ENCODE peak calls at places on chromosomes 13 and 19, in five cellular contexts. N is WTC11; P is CD4-positive, alpha-beta T cell; X is activated B cell treated with CpG ODN at 0.5 μM for 24 hours; C is nephron progenitor cell. W is an unnamed sample.

GRCh38 chr19:4922530-4923378 is 13.5 kb downstream of the UHRF1 start:
- DNase-seq in N (no peak), P (no peak), X (no peak), C (no peak), W (no peak)

GRCh38 chr19:12833418-12833746 is 997 bp downstream of the RTBDN start:
- DNase-seq in N (no peak), P (no peak), X (no peak), C (no peak), W (no peak)

GRCh38 chr13:27036236-27036981 is 135.2 kb downstream of the USP12 start:
- DNase-seq in N (no peak), P (no peak), X (no peak), C (no peak), W (no peak)

GRCh38 chr13:111920932-111921705 is 145.8 kb upstream of the SOX1 start:
- DNase-seq in N (no peak), P (no peak), X (no peak), C (no peak), W (no peak)

GRCh38 chr19:57099199-57099661 is 20.6 kb upstream of the USP29 start:
- DNase-seq in N (peak; percentile 84), P (peak; percentile 21), X (peak; percentile 52), C (peak; percentile 28), W (peak; percentile 21)

GRCh38 chr13:81207221-81207620 is 866.3 kb upstream of the SPRY2 start:
- DNase-seq in N (no peak), P (no peak), X (no peak), C (no peak), W (no peak)

GRCh38 chr13:91046715-91047327 is 300.7 kb upstream of the MIR17HG start:
- DNase-seq in N (no peak), P (no peak), X (no peak), C (no peak), W (no peak)

GRCh38 chr13:112783135-112783945 is 93.5 kb downstream of the ATP11A start:
- DNase-seq in N (no peak), P (no peak), X (no peak), C (no peak), W (no peak)

GRCh38 chr19:17555929-17556813 is 722 bp downstream of the COLGALT1 start:
- DNase-seq in N (peak; percentile 72), P (no peak), X (no peak), C (peak; percentile 40), W (peak; percentile 26)

GRCh38 chr13:110382229-110382628 is 75.1 kb downstream of the COL4A2 start:
- DNase-seq in N (no peak), P (no peak), X (no peak), C (no peak), W (no peak)

GRCh38 chr19:46913198-46913851 is 52.5 kb downstream of the ARHGAP35 start:
- DNase-seq in N (no peak), P (no peak), X (no peak), C (no peak), W (no peak)
- TF ChIP-seq CTCF in N (no peak), P (no peak), X (no peak), C (no peak), W (no peak)

GRCh38 chr19:44677019-44677809 is 5.9 kb downstream of the CEACAM19 start:
- DNase-seq in N (no peak), P (no peak), X (no peak), C (no peak), W (no peak)
- TF ChIP-seq CTCF in N (no peak), P (no peak), X (no peak), C (no peak), W (no peak)

GRCh38 chr19:6225232-6225635 is 54.5 kb downstream of the MLLT1 start:
- DNase-seq in N (no peak), P (no peak), X (no peak), C (no peak), W (no peak)

GRCh38 chr19:6221878-6222746 is 57.7 kb downstream of the MLLT1 start:
- DNase-seq in N (no peak), P (no peak), X (no peak), C (no peak), W (no peak)

GRCh38 chr19:6222884-6223283 is 56.9 kb downstream of the MLLT1 start:
- DNase-seq in N (no peak), P (no peak), X (no peak), C (no peak), W (no peak)

GRCh38 chr19:6224308-6224675 is 55.5 kb downstream of the MLLT1 start:
- DNase-seq in N (no peak), P (no peak), X (no peak), C (no peak), W (no peak)

GRCh38 chr19:6223461-6224307 is 56.1 kb downstream of the MLLT1 start:
- DNase-seq in N (no peak), P (no peak), X (no peak), C (no peak), W (no peak)
- TF ChIP-seq CTCF in N (no peak), P (no peak), X (no peak), C (no peak), W (no peak)

GRCh38 chr19:48826606-48827020 is 9.7 kb downstream of the HSD17B14 start:
- DNase-seq in N (peak; percentile 75), P (no peak), X (no peak), C (no peak), W (no peak)
- TF ChIP-seq CTCF in N (peak; percentile 43), P (no peak), X (no peak), C (no peak), W (peak; percentile 22)

GRCh38 chr19:31676271-31677004 is 327.2 kb upstream of the TSHZ3 start:
- DNase-seq in N (peak; percentile 42), P (no peak), X (no peak), C (no peak), W (no peak)
- TF ChIP-seq CTCF in N (no peak), P (no peak), X (no peak), C (peak; percentile 23), W (peak; percentile 31)

GRCh38 chr13:36859259-36859658 is 40.2 kb downstream of the RFXAP start:
- DNase-seq in N (no peak), P (no peak), X (no peak), C (no peak), W (no peak)

GRCh38 chr13:36862722-36863121 is 43.7 kb downstream of the RFXAP start:
- DNase-seq in N (no peak), P (no peak), X (no peak), C (no peak), W (no peak)

GRCh38 chr13:36857273-36857672 is 38.3 kb downstream of the RFXAP start:
- DNase-seq in N (no peak), P (no peak), X (no peak), C (no peak), W (no peak)

GRCh38 chr13:36862002-36862706 is 43.1 kb downstream of the RFXAP start:
- DNase-seq in N (no peak), P (no peak), X (no peak), C (no peak), W (no peak)

DNA sequence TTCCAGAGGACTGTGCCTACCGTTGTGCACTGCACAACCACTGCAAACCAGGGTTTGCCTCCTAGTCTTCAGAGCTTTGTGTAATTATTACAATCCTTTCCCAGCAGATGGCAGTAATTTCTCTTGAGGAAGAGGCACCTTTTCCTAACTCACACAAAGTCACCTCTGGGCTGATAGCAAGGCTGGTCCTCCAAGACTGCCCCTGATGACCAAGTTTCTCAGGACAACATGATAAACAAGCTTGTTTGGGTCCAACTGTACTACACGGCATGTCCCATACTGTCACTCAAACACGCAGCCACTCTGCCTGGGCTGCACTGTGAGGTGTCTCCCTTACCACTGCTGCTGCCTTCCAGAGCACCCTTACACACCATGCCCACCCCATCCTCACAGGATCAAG is 39.3 kb downstream of the RFXAP start:
- DNase-seq in N (no peak), P (no peak), X (no peak), C (peak; percentile 8), W (no peak)
- TF ChIP-seq CTCF in N (peak; percentile 13), P (no peak), X (no peak), C (peak; percentile 50), W (peak; percentile 68)

DNA sequence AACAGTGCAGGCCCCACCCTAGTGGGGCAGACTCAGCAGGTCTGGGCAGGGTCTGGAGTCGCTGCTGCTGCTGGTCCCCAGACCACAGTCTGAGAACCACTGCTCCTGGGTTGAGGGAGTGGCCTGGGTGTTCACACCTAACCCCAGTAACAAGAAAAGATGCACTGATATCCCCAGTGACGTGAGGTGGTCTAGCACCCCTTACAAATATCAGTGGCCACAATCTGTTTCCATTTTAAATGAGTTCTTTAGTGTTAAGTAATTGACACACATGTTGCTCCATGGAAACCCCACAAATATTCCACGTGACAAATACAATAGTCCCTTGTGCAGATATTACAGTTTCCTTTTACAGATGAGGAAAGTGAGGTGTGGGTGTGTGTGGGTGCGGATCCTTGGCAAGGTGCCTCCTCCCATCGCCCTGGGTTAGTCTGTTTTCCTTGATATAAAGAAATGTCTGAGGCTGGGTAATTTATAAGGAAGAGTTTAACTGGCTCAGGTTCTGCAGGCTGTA is 96.3 kb upstream of the GPR183 start:
- DNase-seq in N (no peak), P (no peak), X (no peak), C (no peak), W (no peak)
- TF ChIP-seq CTCF in N (no peak), P (no peak), X (no peak), C (no peak), W (no peak)

DNA sequence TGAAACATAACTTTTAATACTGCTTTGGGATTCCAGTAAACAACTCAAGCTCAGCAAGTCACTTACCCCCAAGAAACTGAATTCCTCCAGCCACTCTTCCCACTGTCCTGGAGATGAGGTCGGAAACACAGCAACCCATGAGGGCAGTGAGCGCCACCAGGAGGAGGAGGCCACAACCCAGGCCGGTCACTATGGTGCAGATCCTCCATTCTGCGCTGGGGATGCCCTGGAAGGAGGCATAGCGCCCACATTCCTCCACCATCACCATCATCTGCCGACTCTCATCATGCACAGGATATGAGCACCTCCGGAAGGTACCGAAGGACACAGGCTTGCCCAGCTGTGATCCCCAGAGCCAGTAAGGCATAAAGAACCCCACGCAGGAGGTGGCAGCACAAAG is 2.2 kb downstream of the LHFPL6 start:
- DNase-seq in N (peak; percentile 63), P (no peak), X (no peak), C (peak; percentile 12), W (peak; percentile 23)
- TF ChIP-seq CTCF in N (no peak), P (no peak), X (no peak), C (no peak), W (peak; percentile 26)

DNA sequence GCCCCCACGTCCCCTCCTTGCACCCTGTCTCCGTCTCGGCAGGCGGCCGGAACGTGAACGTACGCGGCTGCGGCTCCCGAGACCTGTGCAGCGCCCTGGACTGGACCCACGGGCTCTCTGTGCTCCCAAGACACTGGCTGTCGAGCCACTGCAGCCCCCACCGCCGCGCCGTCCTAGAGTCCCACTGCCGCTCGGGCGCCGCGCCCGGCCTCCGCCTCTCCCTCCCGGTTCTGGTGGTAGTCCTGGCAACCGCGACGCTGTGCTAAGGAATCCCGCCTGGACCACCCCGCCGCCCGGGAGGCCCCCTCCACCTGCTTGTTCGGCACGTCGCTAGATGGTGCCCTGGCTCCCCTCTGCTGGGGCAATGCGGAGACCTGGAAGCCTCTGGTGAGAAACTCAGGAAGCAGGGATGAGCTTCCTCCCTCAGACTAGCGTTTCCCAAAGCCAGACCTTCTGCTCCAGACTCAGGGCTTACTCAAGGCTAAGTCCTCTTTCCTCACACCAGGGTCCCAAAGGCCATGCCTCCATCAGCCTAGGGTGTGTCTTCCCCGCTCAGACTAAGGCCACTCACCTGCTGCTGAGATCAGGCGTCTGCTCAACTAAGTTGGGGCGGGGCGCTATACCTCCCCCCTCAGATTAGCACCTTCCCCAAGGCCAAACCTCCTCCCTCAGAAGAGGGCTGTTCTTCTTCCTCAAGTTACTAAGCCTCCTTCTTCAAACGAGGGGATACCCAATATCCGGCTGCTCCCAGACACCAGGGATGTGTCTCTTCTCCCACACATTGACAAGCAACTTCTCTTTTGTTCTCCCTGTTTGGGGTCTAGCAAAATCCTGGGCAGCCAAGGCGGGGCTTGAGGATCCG is 16.1 kb upstream of the IRGC start:
- DNase-seq in N (peak; percentile 83), P (no peak), X (peak; percentile 18), C (peak; percentile 74), W (peak; percentile 52)
- TF ChIP-seq CTCF in N (no peak), P (no peak), X (no peak), C (no peak), W (no peak)